ENCODE peak calls at places on chromosomes 3 and 15, in four cellular contexts. K, D, H and Q are unnamed samples.

GRCh38 chr3:32392530-32393302 is 1.1 kb downstream of the CMTM7 start:
- DNase-seq in H (no peak), K (no peak), D (no peak), Q (peak)

GRCh38 chr3:107142171-107142570 is 235.1 kb upstream of the CCDC54 start:
- DNase-seq in K (no peak), H (no peak), D (no peak), Q (no peak)

GRCh38 chr3:63167113-63167512 is 111.0 kb upstream of the SYNPR start:
- DNase-seq in K (no peak), D (no peak), H (no peak), Q (no peak)

GRCh38 chr3:5341610-5342009 is 154.1 kb downstream of the EDEM1 start:
- DNase-seq in H (no peak), K (no peak), D (no peak), Q (no peak)

GRCh38 chr15:84844964-84845363 is 27.8 kb downstream of the ALPK3 start:
- DNase-seq in D (no peak), K (peak), H (no peak), Q (no peak)

GRCh38 chr3:73624363-73625123 is at the start of gene PDZRN3:
- DNase-seq in H (peak), D (no peak), K (no peak), Q (peak)

GRCh38 chr15:27324871-27325270 is 353.9 kb downstream of the GABRG3 start:
- DNase-seq in D (no peak), K (no peak), H (no peak), Q (no peak)

GRCh38 chr3:18758047-18758704 is 333.0 kb upstream of the SATB1 start:
- DNase-seq in K (peak), H (peak), D (peak), Q (peak)

GRCh38 chr3:108554913-108555571 is 34.2 kb downstream of the CIP2A start:
- DNase-seq in D (no peak), K (no peak), H (no peak), Q (no peak)

GRCh38 chr3:97705739-97706138 is 58.8 kb upstream of the ARL6 start:
- DNase-seq in D (no peak), K (no peak), H (no peak), Q (no peak)

GRCh38 chr3:40225116-40225515 is 84.4 kb upstream of the EIF1B start:
- DNase-seq in K (no peak), H (no peak), D (no peak), Q (no peak)

GRCh38 chr3:179036226-179036625 is 35.4 kb downstream of the ZMAT3 start:
- DNase-seq in H (no peak), D (no peak), K (no peak), Q (no peak)

GRCh38 chr15:43795997-43796396 is 3.9 kb downstream of the SERF2 start:
- DNase-seq in K (no peak), D (no peak), H (peak), Q (no peak)

GRCh38 chr15:92541197-92542190 is 114.1 kb downstream of the FAM174B start:
- DNase-seq in K (no peak), H (no peak), D (no peak), Q (no peak)

GRCh38 chr15:73954188-73955145 is 28.2 kb downstream of the LOXL1 start:
- DNase-seq in H (no peak), D (no peak), K (no peak), Q (no peak)

GRCh38 chr3:170726976-170727661 is 141.2 kb upstream of the SLC7A14 start:
- DNase-seq in D (no peak), H (no peak), K (no peak), Q (no peak)

GRCh38 chr3:70250451-70250850 is 62.0 kb downstream of the MDFIC2 start:
- DNase-seq in K (no peak), H (no peak), D (no peak), Q (no peak)

GRCh38 chr3:163817015-163817414 is 1261.3 kb downstream of the SI start:
- DNase-seq in K (no peak), D (no peak), H (no peak), Q (no peak)

GRCh38 chr3:39376929-39377634 is 6.1 kb upstream of the SLC25A38 start:
- DNase-seq in D (no peak), K (no peak), H (no peak), Q (no peak)

GRCh38 chr15:60213377-60214010 is 184.3 kb downstream of the ANXA2 start:
- DNase-seq in D (no peak), K (no peak), H (no peak), Q (no peak)

GRCh38 chr15:50227076-50227475 is 38.5 kb downstream of the HDC start:
- DNase-seq in K (no peak), H (no peak), D (no peak), Q (no peak)

GRCh38 chr3:125431391-125431790 is 56.3 kb upstream of the ZNF148 start:
- DNase-seq in D (no peak), H (no peak), K (no peak), Q (no peak)

GRCh38 chr3:132180337-132180791 is 136.8 kb upstream of the ACP3 start:
- DNase-seq in D (peak), K (peak), H (peak), Q (peak)

GRCh38 chr3:150583028-150583427 is 20.1 kb upstream of the SELENOT start:
- DNase-seq in D (no peak), H (no peak), K (no peak), Q (no peak)

GRCh38 chr3:112230033-112230432 is 64.0 kb downstream of the SLC9C1 start:
- DNase-seq in D (no peak), K (no peak), H (no peak), Q (no peak)

GRCh38 chr3:192275741-192276355 is 451.5 kb downstream of the FGF12 start:
- DNase-seq in D (no peak), H (no peak), K (no peak), Q (no peak)

GRCh38 chr3:11116336-11117059 is 37.8 kb upstream of the HRH1 start:
- DNase-seq in K (no peak), D (no peak), H (no peak), Q (no peak)

GRCh38 chr3:169510378-169510777 is 153.1 kb downstream of the MECOM start:
- DNase-seq in K (no peak), H (no peak), D (no peak), Q (peak)

GRCh38 chr3:58366699-58367098 is 34.0 kb downstream of the PXK start:
- DNase-seq in D (no peak), K (no peak), H (no peak), Q (no peak)

DNA sequence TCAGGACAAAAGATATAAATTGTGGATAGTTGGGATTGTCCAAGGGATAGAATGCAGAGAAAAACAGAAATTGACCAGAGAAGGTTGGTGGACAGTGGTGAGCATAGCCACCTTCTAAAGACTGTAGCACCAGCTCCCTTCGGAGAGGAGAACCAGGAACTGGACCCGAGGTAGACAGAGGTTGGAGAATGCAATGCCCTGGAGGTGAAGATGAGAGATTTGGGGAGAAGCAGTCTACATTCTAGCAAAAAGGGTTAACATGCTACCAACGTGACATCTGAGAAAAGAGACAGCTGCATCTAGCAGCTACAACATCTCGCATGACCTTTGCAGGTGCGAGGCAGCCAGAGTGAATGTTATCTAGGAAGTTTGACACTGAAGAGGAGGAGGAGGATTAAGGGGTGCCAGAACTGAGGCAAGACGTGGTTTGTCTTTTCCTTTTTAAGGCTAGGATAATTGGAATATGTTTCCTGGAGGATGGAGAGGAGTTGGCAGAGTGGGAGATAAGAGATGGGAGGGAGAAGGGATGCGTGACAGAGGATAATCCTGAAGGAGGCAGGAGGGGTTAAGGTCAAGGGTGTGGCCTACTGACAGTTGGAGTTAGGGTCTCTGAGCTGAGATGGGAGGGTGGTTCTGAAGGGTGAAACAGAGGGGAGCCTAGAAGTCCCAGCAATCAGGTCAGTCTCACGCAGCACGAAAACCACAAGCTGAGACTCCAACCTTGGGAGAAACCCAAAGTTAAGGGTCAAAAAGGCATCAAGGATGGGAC is 103.7 kb upstream of the NR2E3 start:
- DNase-seq in K (no peak), H (no peak), D (no peak), Q (no peak)
- TF ChIP-seq CTCF in K (no peak), H (no peak), D (no peak), Q (no peak)

GRCh38 chr15:79593119-79593869 is 161.2 kb downstream of the MINAR1 start:
- DNase-seq in H (no peak), K (peak), D (no peak), Q (no peak)
- TF ChIP-seq TCF12 in H (no peak), K (no peak), D (no peak), Q (no peak)

GRCh38 chr15:71480566-71480965 is 329.8 kb upstream of the NR2E3 start:
- DNase-seq in D (no peak), H (no peak), K (no peak), Q (no peak)
- TF ChIP-seq CTCF in D (no peak), H (no peak), K (no peak), Q (no peak)

DNA sequence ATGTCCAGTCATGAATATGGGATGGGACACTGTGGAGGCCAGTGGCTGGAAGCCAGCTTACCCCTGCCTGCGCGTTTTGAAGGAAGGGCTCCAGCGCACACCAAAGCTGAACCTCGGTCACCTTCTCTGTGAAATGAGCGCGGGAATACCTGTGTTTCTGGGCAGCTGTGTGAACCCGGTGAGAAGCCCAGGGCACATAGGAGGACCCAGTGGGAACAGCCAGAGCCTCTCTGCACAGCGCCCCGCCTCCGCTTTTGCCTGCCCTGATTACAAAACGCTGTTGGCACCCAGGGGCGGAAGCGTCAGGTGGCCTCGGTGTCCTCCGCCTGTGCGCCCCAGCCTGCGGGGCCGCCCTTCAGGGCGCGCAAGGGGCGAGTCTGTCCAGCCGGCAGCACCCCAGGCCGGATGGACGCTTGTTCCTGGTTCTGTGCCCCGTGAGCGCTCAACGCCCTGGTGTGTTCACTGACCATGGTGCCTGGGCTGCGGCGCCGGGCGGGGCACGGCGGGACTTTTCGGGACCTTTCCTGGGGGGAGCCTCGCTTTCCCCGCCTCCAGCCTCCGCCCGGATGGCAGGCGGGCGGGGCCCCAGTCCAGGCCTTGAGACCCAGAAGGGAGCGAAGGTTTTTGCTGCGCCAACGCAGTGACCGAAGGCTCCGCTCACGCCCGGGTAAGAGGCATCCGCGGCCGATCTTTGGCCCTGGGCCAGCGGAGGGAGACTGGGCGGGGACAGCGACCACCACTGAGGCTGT is at the start of gene SQOR:
- DNase-seq in D (peak), K (peak), H (no peak), Q (peak)
- TF ChIP-seq TCF12 in D (peak), K (no peak), H (no peak), Q (no peak)

GRCh38 chr3:102748646-102749045 is 313.8 kb downstream of the ZPLD1 start:
- DNase-seq in K (no peak), H (no peak), D (no peak), Q (no peak)

GRCh38 chr3:102750322-102750721 is 315.5 kb downstream of the ZPLD1 start:
- DNase-seq in H (no peak), D (no peak), K (no peak), Q (no peak)

GRCh38 chr3:102747611-102748010 is 312.8 kb downstream of the ZPLD1 start:
- DNase-seq in H (no peak), D (no peak), K (no peak), Q (peak)

GRCh38 chr3:102741694-102742093 is 306.9 kb downstream of the ZPLD1 start:
- DNase-seq in K (no peak), D (no peak), H (no peak), Q (no peak)

DNA sequence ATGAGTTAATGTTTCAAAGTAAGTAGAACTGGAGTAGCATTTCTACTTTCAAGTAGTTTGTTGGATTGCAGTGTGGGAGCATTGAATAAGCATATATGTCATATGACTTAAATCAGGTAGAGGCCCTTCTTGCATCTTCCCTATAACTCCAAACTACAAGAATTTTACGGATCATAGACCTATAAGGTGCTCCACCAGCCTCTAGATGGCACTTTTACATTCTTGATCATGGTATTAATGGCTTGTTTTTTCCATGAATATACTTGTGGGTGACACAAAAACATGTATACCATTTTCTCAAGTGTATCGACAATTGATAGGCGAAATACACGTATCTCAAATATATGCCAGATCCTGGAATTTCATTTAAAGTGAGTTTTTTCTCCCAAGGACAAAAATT is 311.1 kb downstream of the ZPLD1 start:
- DNase-seq in H (no peak), K (no peak), D (no peak), Q (no peak)
- TF ChIP-seq CTCF in H (no peak), K (peak), D (peak), Q (peak)

GRCh38 chr3:134149286-134149685 is 101.4 kb downstream of the RYK start:
- DNase-seq in K (no peak), H (no peak), D (no peak), Q (no peak)
- TF ChIP-seq TCF12 in K (no peak), H (no peak), D (no peak), Q (no peak)

DNA sequence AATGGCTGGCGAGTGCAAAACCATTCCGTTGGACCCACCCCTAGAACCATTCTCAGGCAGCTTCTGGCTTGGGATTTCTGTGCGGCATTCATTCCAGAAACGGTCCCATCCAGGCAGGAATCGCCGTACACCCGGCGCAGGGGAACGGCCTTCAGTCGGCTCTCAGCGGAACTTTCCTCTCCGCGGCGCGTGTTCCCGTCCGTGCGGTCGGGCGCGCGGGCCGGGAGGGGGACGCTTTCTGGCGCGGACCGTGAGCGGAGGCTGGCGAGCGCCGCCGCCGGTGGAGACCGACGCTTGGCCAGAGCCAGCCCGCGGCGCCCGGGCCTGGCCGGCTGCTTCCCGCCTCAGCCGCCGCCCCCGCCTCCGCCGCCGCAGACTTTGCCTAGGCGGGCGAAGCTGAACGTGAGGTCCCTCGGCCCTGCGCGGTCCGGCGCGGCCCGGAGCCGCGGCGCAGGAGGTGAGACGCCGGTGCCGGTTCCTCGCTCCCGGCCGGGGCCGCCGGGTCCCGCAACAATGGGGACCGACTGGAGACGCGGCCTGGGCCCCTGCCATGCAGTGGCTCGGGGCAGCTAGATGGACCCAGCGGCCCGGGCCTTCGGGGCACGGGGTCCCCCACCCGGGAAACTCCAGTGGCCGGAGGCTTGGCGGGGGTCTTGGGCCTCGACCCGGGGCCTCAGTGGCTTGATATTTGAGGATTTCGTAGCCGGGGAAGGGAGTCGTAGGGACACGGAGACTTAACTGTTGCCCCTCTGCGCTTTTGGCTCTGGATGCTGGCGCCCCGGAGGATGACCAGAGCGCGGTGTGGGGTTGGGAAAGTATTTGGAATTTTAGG is at the start of gene RAD54L2:
- DNase-seq in D (peak), K (peak), H (peak), Q (peak)
- TF ChIP-seq CTCF in D (peak), K (peak), H (peak), Q (peak)

GRCh38 chr3:129836381-129837056 is 57.0 kb downstream of the TMCC1 start:
- DNase-seq in H (no peak), D (no peak), K (no peak), Q (no peak)
- TF ChIP-seq TCF12 in H (no peak), D (no peak), K (no peak), Q (no peak)

GRCh38 chr15:88701561-88702095 is 62.8 kb downstream of the ISG20 start:
- DNase-seq in K (peak), H (no peak), D (no peak), Q (no peak)
- TF ChIP-seq CTCF in K (peak), H (peak), D (peak), Q (peak)